ENCODE peak calls at places on chromosomes 4 and X, in four cellular contexts. One of them, this sample, is unnamed.

GRCh38 chrX:858542-859078 is 228.0 kb downstream of the SHOX start:
- DNase-seq in GM12878: no peak
- DNase-seq in uterus: no peak
- DNase-seq in Peyer's patch: no peak
- DNase-seq in this sample: no peak

GRCh38 chr4:172809319-172809718 is 359.3 kb upstream of the GALNT7 start:
- DNase-seq in Peyer's patch: no peak
- DNase-seq in GM12878: no peak
- DNase-seq in uterus: no peak
- DNase-seq in this sample: no peak

GRCh38 chrX:38811515-38812239 is 10.4 kb downstream of the MID1IP1 start:
- DNase-seq in GM12878: no peak
- DNase-seq in Peyer's patch: no peak
- DNase-seq in uterus: no peak
- DNase-seq in this sample: no peak

GRCh38 chrX:50920132-50920531 is 9.6 kb downstream of the BMP15 start:
- DNase-seq in GM12878: no peak
- DNase-seq in Peyer's patch: no peak
- DNase-seq in uterus: no peak
- DNase-seq in this sample: no peak

GRCh38 chr4:7286170-7286569 is 93.8 kb downstream of the SORCS2 start:
- DNase-seq in uterus: peak; percentile 39
- DNase-seq in GM12878: no peak
- DNase-seq in Peyer's patch: no peak
- DNase-seq in this sample: no peak

GRCh38 chrX:3527811-3528210 is 181.4 kb upstream of the MXRA5 start:
- DNase-seq in uterus: no peak
- DNase-seq in Peyer's patch: no peak
- DNase-seq in GM12878: no peak
- DNase-seq in this sample: no peak

GRCh38 chr4:127732623-127733199 is 2.5 kb downstream of the SLC25A31 start:
- DNase-seq in GM12878: peak; percentile 12
- DNase-seq in uterus: no peak
- DNase-seq in Peyer's patch: no peak
- DNase-seq in this sample: no peak

GRCh38 chrX:107014927-107015326 is 14.9 kb upstream of the MORC4 start:
- DNase-seq in uterus: no peak
- DNase-seq in GM12878: no peak
- DNase-seq in Peyer's patch: no peak
- DNase-seq in this sample: no peak

GRCh38 chr4:186134254-186134653 is 29.8 kb downstream of the FAM149A start:
- DNase-seq in Peyer's patch: no peak
- DNase-seq in GM12878: peak; percentile 72
- DNase-seq in uterus: no peak
- DNase-seq in this sample: no peak

GRCh38 chrX:13688384-13688771 is 550 bp upstream of the RAB9A start:
- DNase-seq in GM12878: no peak
- DNase-seq in uterus: no peak
- DNase-seq in Peyer's patch: no peak
- DNase-seq in this sample: no peak

GRCh38 chrX:13689519-13690211 is 737 bp downstream of the RAB9A start:
- DNase-seq in GM12878: no peak
- DNase-seq in uterus: no peak
- DNase-seq in Peyer's patch: no peak
- DNase-seq in this sample: no peak

GRCh38 chrX:13690836-13691235 is 1.9 kb downstream of the RAB9A start:
- DNase-seq in uterus: no peak
- DNase-seq in GM12878: no peak
- DNase-seq in Peyer's patch: no peak
- DNase-seq in this sample: no peak

GRCh38 chrX:13687203-13687602 is 1.7 kb upstream of the RAB9A start:
- DNase-seq in GM12878: no peak
- DNase-seq in Peyer's patch: no peak
- DNase-seq in uterus: no peak
- DNase-seq in this sample: no peak

DNA sequence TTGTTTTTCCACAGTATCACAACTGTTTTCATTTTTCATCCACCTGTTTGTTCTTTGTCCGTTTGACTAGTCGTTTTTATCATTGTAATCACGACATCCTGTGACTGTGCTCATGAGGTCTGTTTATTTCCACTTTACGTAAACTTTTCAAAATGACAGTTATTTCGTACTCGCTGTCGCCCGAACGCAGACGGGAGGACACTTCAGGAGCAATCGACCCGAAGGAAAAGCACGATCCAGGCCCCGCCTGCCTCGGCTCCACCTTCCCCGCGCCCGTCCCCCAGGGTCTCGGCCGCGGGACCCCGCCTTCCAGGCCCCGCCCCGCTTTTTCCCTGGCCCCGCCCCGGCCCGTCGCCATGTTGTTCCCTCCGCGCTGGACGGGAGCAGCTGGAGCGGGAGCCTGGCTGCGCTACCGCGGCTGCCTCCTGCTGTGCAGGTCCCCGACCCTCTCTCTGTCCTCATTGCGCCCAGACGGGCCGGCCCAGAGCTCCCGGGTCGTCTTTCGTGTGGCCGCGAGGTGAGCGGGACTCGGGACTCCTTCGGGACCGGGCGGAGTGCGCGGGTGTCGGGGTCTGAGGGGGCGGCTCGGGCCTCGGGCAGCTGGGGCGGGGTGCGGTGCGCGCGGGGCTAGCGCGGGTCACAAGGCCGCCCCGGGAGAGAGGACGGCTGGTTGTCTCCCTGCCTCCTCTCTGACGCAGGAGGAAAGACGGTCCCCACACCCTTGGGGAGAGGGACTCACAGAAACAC is at the start of gene RAB9A:
- DNase-seq in uterus: peak; percentile 87
- DNase-seq in Peyer's patch: peak; percentile 82
- DNase-seq in GM12878: no peak
- DNase-seq in this sample: peak; percentile 88
- TF ChIP-seq POLR2A in uterus: peak; percentile 93
- TF ChIP-seq POLR2A in Peyer's patch: peak; percentile 80
- TF ChIP-seq POLR2A in GM12878: peak; percentile 86
- TF ChIP-seq POLR2A in this sample: no peak

DNA sequence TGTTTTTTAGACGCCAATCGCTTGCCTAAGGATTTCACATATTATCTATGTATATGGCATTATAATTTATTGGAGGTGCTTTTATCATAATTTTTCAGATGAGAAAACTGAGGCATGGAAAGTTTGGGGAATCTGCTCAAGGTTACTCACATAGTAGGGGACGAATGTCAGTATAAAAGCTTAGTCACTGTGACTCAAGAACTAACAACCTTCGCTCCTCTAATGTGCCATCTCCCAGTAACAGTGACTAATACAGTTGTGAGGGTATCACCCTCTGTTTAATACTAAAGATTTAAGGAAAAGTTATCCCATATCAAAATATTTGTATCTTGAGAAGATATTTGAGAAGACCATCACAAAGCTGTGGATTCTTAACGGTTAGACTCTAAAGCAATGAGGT is 353.1 kb upstream of the SPOCK3 start:
- DNase-seq in uterus: no peak
- DNase-seq in Peyer's patch: no peak
- DNase-seq in GM12878: no peak
- DNase-seq in this sample: no peak
- TF ChIP-seq POLR2A in uterus: no peak
- TF ChIP-seq POLR2A in Peyer's patch: no peak
- TF ChIP-seq POLR2A in GM12878: no peak
- TF ChIP-seq POLR2A in this sample: no peak

DNA sequence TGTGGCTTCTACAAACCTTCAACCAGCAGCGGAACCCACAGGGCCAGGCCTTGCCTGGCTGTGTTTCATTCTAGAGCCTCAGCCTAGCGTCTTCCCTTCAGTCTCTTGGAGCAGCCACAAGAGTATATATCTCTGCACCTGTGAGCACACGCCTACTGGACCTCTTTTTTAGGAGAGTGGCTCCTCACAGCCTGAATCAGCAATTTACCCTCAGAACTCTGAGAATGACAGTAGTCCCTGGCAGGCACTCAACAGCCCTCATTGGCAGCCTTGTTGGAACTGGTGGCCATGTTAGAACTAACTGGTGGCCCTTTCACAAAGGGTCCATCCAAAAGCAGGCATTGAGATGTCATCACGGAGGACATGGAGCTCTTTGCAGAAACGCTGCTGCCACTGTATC is 138.9 kb downstream of the BCOR start:
- DNase-seq in GM12878: no peak
- DNase-seq in Peyer's patch: no peak
- DNase-seq in uterus: no peak
- DNase-seq in this sample: no peak
- TF ChIP-seq POLR2A in GM12878: no peak
- TF ChIP-seq POLR2A in Peyer's patch: no peak
- TF ChIP-seq POLR2A in uterus: no peak
- TF ChIP-seq POLR2A in this sample: no peak

GRCh38 chrX:53442322-53442631 is 8.1 kb upstream of the HSD17B10 start:
- DNase-seq in Peyer's patch: peak; percentile 16
- DNase-seq in GM12878: no peak
- DNase-seq in uterus: no peak
- DNase-seq in this sample: no peak

GRCh38 chrX:53441531-53442321 is 7.6 kb upstream of the HSD17B10 start:
- DNase-seq in uterus: peak; percentile 66
- DNase-seq in Peyer's patch: peak; percentile 72
- DNase-seq in GM12878: peak; percentile 38
- DNase-seq in this sample: peak; percentile 84

GRCh38 chrX:53440101-53440500 is 5.9 kb upstream of the HSD17B10 start:
- DNase-seq in Peyer's patch: no peak
- DNase-seq in uterus: no peak
- DNase-seq in GM12878: no peak
- DNase-seq in this sample: no peak

GRCh38 chrX:53438832-53439230 is 4.7 kb upstream of the HSD17B10 start:
- DNase-seq in uterus: no peak
- DNase-seq in Peyer's patch: no peak
- DNase-seq in GM12878: no peak
- DNase-seq in this sample: no peak

GRCh38 chrX:53440631-53441517 is 6.7 kb upstream of the HSD17B10 start:
- DNase-seq in GM12878: no peak
- DNase-seq in uterus: peak; percentile 83
- DNase-seq in Peyer's patch: peak; percentile 27
- DNase-seq in this sample: peak; percentile 53
- TF ChIP-seq POLR2A in GM12878: no peak
- TF ChIP-seq POLR2A in uterus: peak; percentile 25
- TF ChIP-seq POLR2A in Peyer's patch: peak; percentile 24
- TF ChIP-seq POLR2A in this sample: no peak

DNA sequence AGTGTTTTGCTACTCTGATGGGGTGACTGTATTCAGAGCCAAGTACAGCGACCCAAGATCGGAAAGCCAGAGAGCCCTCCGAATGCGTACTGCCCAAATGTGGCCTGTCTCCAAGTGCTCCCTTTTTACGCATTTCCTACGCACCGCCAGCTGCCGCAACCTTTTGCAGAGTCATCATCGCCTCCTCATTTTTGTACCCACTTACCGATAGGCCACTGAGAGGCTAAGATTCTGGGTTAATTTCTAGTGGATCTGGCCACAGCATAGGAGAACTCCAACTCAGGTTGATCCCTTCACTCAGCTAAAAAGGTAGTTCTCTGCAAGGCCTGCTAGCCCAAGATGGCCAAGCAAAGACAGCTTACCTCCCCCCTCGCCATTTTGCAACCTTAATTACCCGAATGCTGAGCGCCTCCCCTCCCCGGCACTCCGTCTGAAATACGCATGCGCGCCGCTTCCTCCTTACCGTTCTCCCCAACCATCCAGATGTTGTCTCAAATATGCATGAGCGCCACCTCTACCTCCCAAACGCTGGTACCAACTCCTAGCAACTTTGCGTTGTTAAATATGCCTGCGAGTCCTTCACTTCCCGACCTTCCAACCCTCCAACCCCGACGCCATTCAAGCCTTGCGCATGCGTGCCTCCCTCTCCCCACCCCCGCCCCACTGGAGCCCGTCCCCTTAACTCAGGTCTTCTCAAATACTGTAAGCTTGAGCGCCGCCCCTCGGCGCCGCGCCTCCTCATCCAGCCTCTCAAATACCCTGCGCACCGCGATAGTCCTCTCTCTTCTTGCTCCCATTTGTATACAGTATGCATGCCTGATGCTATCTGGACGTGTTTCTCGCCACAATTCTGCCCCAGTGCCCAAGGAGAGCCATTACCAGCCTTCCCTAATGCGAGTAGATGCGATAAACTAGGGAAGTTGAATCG is 11.8 kb upstream of the ZCCHC13 start:
- DNase-seq in Peyer's patch: peak; percentile 85
- DNase-seq in GM12878: peak; percentile 67
- DNase-seq in uterus: peak; percentile 87
- DNase-seq in this sample: peak; percentile 86
- TF ChIP-seq POLR2A in Peyer's patch: peak; percentile 39
- TF ChIP-seq POLR2A in GM12878: peak; percentile 60
- TF ChIP-seq POLR2A in uterus: peak; percentile 41
- TF ChIP-seq POLR2A in this sample: no peak

GRCh38 chrX:40085714-40086113 is 12.0 kb downstream of the BCOR start:
- DNase-seq in uterus: no peak
- DNase-seq in GM12878: no peak
- DNase-seq in Peyer's patch: no peak
- DNase-seq in this sample: no peak
- TF ChIP-seq POLR2A in uterus: no peak
- TF ChIP-seq POLR2A in GM12878: no peak
- TF ChIP-seq POLR2A in Peyer's patch: no peak
- TF ChIP-seq POLR2A in this sample: no peak

DNA sequence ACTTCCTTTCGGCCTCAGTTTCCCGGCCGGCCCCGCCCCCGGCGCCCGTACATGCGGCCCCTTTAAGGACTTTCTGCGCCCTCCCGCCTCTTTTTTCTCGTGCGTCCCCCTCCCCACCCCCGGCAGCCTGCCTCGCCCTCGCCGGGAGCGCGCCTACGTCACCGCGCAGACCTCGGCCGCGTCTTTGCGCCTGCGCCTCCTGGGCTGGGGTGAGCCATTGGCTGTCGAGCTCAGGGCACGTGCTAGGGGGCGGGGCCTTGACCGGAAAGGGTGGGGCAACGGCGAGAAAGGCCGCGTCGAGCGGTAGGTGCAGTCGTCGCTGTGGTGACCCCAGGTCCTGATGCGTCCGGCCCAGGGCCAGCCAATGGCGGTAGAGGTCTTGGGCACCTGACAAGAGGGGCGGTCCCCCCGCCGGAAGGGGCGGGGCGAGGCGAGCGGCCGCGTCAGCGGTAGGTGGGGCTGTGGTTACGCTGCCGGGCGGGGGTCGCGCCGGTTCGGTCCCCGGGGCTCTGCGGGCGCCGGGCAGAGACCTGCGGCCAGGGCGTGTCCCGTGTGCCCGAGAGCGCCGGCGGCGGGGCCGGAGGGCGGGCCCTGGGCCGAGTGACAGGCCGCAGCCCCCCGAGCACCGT is at the start of gene UVSSA:
- DNase-seq in Peyer's patch: peak; percentile 100
- DNase-seq in uterus: peak; percentile 100
- DNase-seq in GM12878: peak; percentile 97
- DNase-seq in this sample: peak; percentile 100
- TF ChIP-seq POLR2A in Peyer's patch: peak; percentile 62
- TF ChIP-seq POLR2A in uterus: peak; percentile 99
- TF ChIP-seq POLR2A in GM12878: no peak
- TF ChIP-seq POLR2A in this sample: no peak

This sample was measured in stomach.